ENCODE peak calls at places on chromosomes 5 and 9, in four cellular contexts. K is Panc1, A is psoas muscle, W is pancreas. Q is an unnamed sample.

GRCh38 chr5:110851357-110851756 is 112.5 kb downstream of the SLC25A46 start:
- DNase-seq in K (no peak), A (no peak), W (no peak), Q (peak)

GRCh38 chr9:16626577-16627130 is 243.8 kb downstream of the BNC2 start:
- DNase-seq in K (peak), A (peak), W (no peak), Q (peak)

GRCh38 chr5:75681125-75681830 is 36.0 kb downstream of the POC5 start:
- DNase-seq in K (peak), A (no peak), W (no peak), Q (peak)

GRCh38 chr5:77774981-77775772 is 962 bp downstream of the TBCA start:
- DNase-seq in K (peak), A (no peak), W (peak), Q (peak)

GRCh38 chr9:128001411-128002298 is 20.9 kb upstream of the EEIG1 start:
- DNase-seq in K (no peak), A (no peak), W (no peak), Q (peak)

GRCh38 chr5:34598177-34598794 is 57.8 kb upstream of the RAI14 start:
- DNase-seq in K (peak), A (no peak), W (no peak), Q (peak)

GRCh38 chr9:97788763-97789663 is 64.0 kb upstream of the FOXE1 start:
- DNase-seq in K (no peak), A (no peak), W (peak), Q (peak)

GRCh38 chr5:32628049-32628803 is 42.9 kb downstream of the SUB1 start:
- DNase-seq in K (no peak), A (no peak), W (no peak), Q (no peak)

GRCh38 chr9:114285166-114285867 is 37.6 kb upstream of the ORM1 start:
- DNase-seq in K (no peak), A (peak), W (no peak), Q (peak)

GRCh38 chr5:132799392-132799791 is 13.7 kb upstream of the SOWAHA start:
- DNase-seq in K (no peak), A (no peak), W (no peak), Q (peak)

GRCh38 chr9:37262410-37262809 is 142.0 kb downstream of the ZCCHC7 start:
- DNase-seq in K (no peak), A (no peak), W (no peak), Q (no peak)

GRCh38 chr9:117134826-117135411 is 279.9 kb downstream of the ASTN2 start:
- DNase-seq in K (no peak), A (no peak), W (no peak), Q (no peak)

GRCh38 chr5:10303201-10303600 is 4.5 kb downstream of the CMBL start:
- DNase-seq in K (no peak), A (no peak), W (no peak), Q (no peak)

GRCh38 chr5:94715843-94716242 is 97.4 kb downstream of the SLF1 start:
- DNase-seq in K (no peak), A (no peak), W (no peak), Q (no peak)

GRCh38 chr9:137804908-137805356 is 72.7 kb upstream of the CACNA1B start:
- DNase-seq in K (no peak), A (no peak), W (no peak), Q (peak)

GRCh38 chr5:176739461-176740051 is 70.8 kb upstream of the UNC5A start:
- DNase-seq in K (no peak), A (no peak), W (no peak), Q (no peak)

GRCh38 chr5:54909911-54910870 is 75.2 kb downstream of the ESM1 start:
- DNase-seq in K (no peak), A (no peak), W (no peak), Q (no peak)

GRCh38 chr5:168765220-168766037 is 186.3 kb upstream of the PANK3 start:
- DNase-seq in K (no peak), A (peak), W (peak), Q (no peak)

GRCh38 chr5:149228610-149229297 is 42.9 kb upstream of the AFAP1L1 start:
- DNase-seq in K (peak), A (no peak), W (peak), Q (peak)

GRCh38 chr9:68552700-68553099 is 12.0 kb upstream of the TMEM252 start:
- DNase-seq in K (no peak), A (no peak), W (no peak), Q (peak)

GRCh38 chr5:180284161-180284560 is 7.7 kb downstream of the MAPK9 start:
- DNase-seq in K (no peak), A (no peak), W (no peak), Q (no peak)

GRCh38 chr5:157390924-157391297 is 69.1 kb upstream of the NIPAL4 start:
- DNase-seq in K (no peak), A (no peak), W (no peak), Q (no peak)
- H3K27ac ChIP-seq in K (no peak), A (no peak), W (no peak), Q (peak)

DNA sequence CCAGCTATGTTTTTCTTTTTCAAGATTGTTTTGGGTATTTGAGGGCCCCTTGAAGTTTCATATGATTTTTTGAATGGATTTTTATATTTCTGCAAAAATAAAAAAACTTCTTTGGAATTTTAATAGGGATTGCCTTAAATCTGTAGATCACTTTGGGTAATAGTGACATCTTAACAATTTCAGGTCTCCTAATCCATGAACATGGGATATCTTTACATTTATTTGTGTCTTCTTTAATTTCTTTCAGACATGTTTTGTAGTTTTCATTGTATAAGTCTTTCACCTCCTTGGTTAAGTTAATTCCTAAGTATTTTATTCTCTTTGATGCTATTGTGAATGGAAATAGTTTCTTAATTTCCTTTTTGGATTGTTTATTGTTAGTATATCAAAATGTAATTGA is 79.1 kb downstream of the PPIC start:
- DNase-seq in K (no peak), A (no peak), W (no peak), Q (no peak)
- H3K27ac ChIP-seq in K (no peak), A (no peak), W (no peak), Q (no peak)

GRCh38 chr5:134555889-134556311 is 30.4 kb downstream of the JADE2 start:
- DNase-seq in K (no peak), A (peak), W (no peak), Q (peak)
- H3K27ac ChIP-seq in K (peak), A (peak), W (no peak), Q (peak)

GRCh38 chr9:82167296-82167695 is 178.7 kb downstream of the SPATA31D1 start:
- DNase-seq in K (no peak), A (no peak), W (no peak), Q (no peak)
- H3K27ac ChIP-seq in K (no peak), A (no peak), W (no peak), Q (no peak)

Q was measured in RWPE1.